ENCODE peak calls at places on chromosomes 6 and 20, in ten cellular contexts. B is cerebellar nuclear complex; N is stimulated activated CD4-positive, alpha-beta T cell treated with anti-CD3 and anti-CD28 coated beads, Interleukin-15, amount 100 ng/mL, for 1 hour; G is DMS79; C is OCI-LY7; S is kidney glomerular epithelial cell; Z is NCI-H1930; J is tibial nerve; H is neural progenitor cell; L is AG08395. Q is an unnamed sample.

GRCh38 chr6:37690964-37691735 is 6.5 kb downstream of the MDGA1 start:
- DNase-seq in J (no peak), B (no peak), N (no peak), G (no peak), H (no peak), Z (no peak), S (no peak), C (no peak), L (no peak), Q (peak)

GRCh38 chr6:107784669-107785068 is 39.4 kb downstream of the SCML4 start:
- DNase-seq in J (no peak), G (no peak), N (no peak), L (no peak), H (no peak), C (no peak), S (peak), B (no peak), Z (no peak), Q (no peak)

GRCh38 chr20:24897974-24898373 is 51.1 kb upstream of the CST7 start:
- DNase-seq in S (no peak), L (no peak), H (no peak), C (no peak), G (no peak), Z (no peak), J (no peak), B (no peak), N (no peak), Q (no peak)

GRCh38 chr6:19643287-19643686 is 193.9 kb upstream of the ID4 start:
- DNase-seq in J (no peak), C (no peak), Z (no peak), G (no peak), H (no peak), N (no peak), S (no peak), B (no peak), L (no peak), Q (no peak)

GRCh38 chr6:44042261-44043035 is 84.8 kb downstream of the MRPL14 start:
- DNase-seq in N (no peak), B (no peak), Z (no peak), G (no peak), S (no peak), H (no peak), L (no peak), J (no peak), C (no peak), Q (no peak)

GRCh38 chr20:38152175-38153010 is 12.7 kb downstream of the TGM2 start:
- DNase-seq in S (peak), N (no peak), L (no peak), G (peak), Z (no peak), B (no peak), H (no peak), J (peak), C (peak), Q (peak)

GRCh38 chr6:132489376-132489775 is 23.5 kb downstream of the STX7 start:
- DNase-seq in L (no peak), S (no peak), N (no peak), Z (no peak), C (no peak), B (no peak), J (no peak), H (no peak), G (no peak), Q (no peak)

GRCh38 chr20:35342154-35342769 is 50.0 kb upstream of the FAM83C start:
- DNase-seq in C (no peak), N (no peak), H (peak), S (no peak), J (no peak), Z (no peak), B (no peak), G (no peak), L (no peak), Q (no peak)

GRCh38 chr6:39574991-39575390 is 150.2 kb downstream of the KIF6 start:
- DNase-seq in N (no peak), G (no peak), B (no peak), J (no peak), H (no peak), S (no peak), C (no peak), L (no peak), Z (no peak), Q (no peak)

GRCh38 chr20:14765370-14765701 is 427.9 kb upstream of the FLRT3 start:
- DNase-seq in H (no peak), J (no peak), S (no peak), G (no peak), N (no peak), B (no peak), L (no peak), C (no peak), Z (no peak), Q (no peak)

GRCh38 chr6:24950210-24950941 is 14.6 kb upstream of the RIPOR2 start:
- DNase-seq in J (no peak), H (no peak), Z (no peak), S (no peak), C (no peak), G (no peak), L (no peak), B (no peak), N (no peak), Q (no peak)

GRCh38 chr6:150492941-150493340 is 106.7 kb upstream of the PLEKHG1 start:
- DNase-seq in S (peak), C (no peak), B (no peak), H (no peak), L (no peak), G (no peak), N (no peak), Z (no peak), J (no peak), Q (no peak)

GRCh38 chr6:143099647-143100046 is 39.0 kb downstream of the AIG1 start:
- DNase-seq in S (no peak), N (no peak), C (no peak), J (no peak), L (no peak), H (no peak), G (no peak), Z (no peak), B (no peak), Q (no peak)

GRCh38 chr20:58188496-58188895 is 40.0 kb downstream of the ANKRD60 start:
- DNase-seq in Z (no peak), N (no peak), B (no peak), L (no peak), J (no peak), H (peak), S (no peak), C (no peak), G (no peak), Q (no peak)

GRCh38 chr20:25223765-25224720 is 23.8 kb upstream of the PYGB start:
- DNase-seq in C (no peak), H (no peak), B (no peak), S (no peak), Z (no peak), J (no peak), N (no peak), G (no peak), L (no peak), Q (no peak)

GRCh38 chr6:148893481-148893880 is 146.7 kb downstream of the UST start:
- DNase-seq in G (no peak), S (no peak), C (no peak), J (no peak), N (no peak), Z (no peak), B (no peak), L (no peak), H (no peak), Q (no peak)

GRCh38 chr6:44594471-44594870 is 207.0 kb downstream of the CDC5L start:
- DNase-seq in C (no peak), L (no peak), N (no peak), J (no peak), H (peak), G (no peak), Z (no peak), B (no peak), S (no peak), Q (no peak)

Q was measured in hepatic stellate cell.